ENCODE peak calls at places on chromosomes 12 and 14, in nine cellular contexts. One of them, this sample, is unnamed.

GRCh38 chr14:65860956-65861631 is 448.6 kb downstream of the FUT8 start:
- DNase-seq in transverse colon: no peak
- DNase-seq in NCI-H1092 treated with DMSO at 0.1 percent for 48 hours: no peak
- DNase-seq in activated CD4-positive, alpha-beta T cell treated with anti-CD3 and anti-CD28 coated beads, Interleukin-2, amount 50 U/mL, for 4 hours: no peak
- DNase-seq in activated CD8-positive, alpha-beta memory T cell treated with anti-CD3 and anti-CD28 coated beads for 1 hour: no peak
- DNase-seq in endothelial cell: no peak
- DNase-seq in stimulated activated naive CD8-positive, alpha-beta T cell treated with anti-CD3 and anti-CD28 coated beads, Interleukin-15, Interleukin-2, amounts not matched to agents 100 U/mL and 50 U/mL, for 24 hours: no peak
- DNase-seq in epithelial cell of esophagus: no peak
- DNase-seq in T-helper 2 cell: peak; percentile 10
- DNase-seq in this sample: no peak

GRCh38 chr12:64083285-64084210 is 138.5 kb downstream of the KICS2 start:
- DNase-seq in epithelial cell of esophagus: peak; percentile 65
- DNase-seq in activated CD4-positive, alpha-beta T cell treated with anti-CD3 and anti-CD28 coated beads, Interleukin-2, amount 50 U/mL, for 4 hours: no peak
- DNase-seq in stimulated activated naive CD8-positive, alpha-beta T cell treated with anti-CD3 and anti-CD28 coated beads, Interleukin-15, Interleukin-2, amounts not matched to agents 100 U/mL and 50 U/mL, for 24 hours: no peak
- DNase-seq in transverse colon: peak; percentile 84
- DNase-seq in activated CD8-positive, alpha-beta memory T cell treated with anti-CD3 and anti-CD28 coated beads for 1 hour: no peak
- DNase-seq in endothelial cell: no peak
- DNase-seq in NCI-H1092 treated with DMSO at 0.1 percent for 48 hours: no peak
- DNase-seq in T-helper 2 cell: no peak
- DNase-seq in this sample: peak; percentile 92

GRCh38 chr12:38144601-38145436 is 171.8 kb upstream of the ALG10B start:
- DNase-seq in stimulated activated naive CD8-positive, alpha-beta T cell treated with anti-CD3 and anti-CD28 coated beads, Interleukin-15, Interleukin-2, amounts not matched to agents 100 U/mL and 50 U/mL, for 24 hours: no peak
- DNase-seq in NCI-H1092 treated with DMSO at 0.1 percent for 48 hours: no peak
- DNase-seq in activated CD4-positive, alpha-beta T cell treated with anti-CD3 and anti-CD28 coated beads, Interleukin-2, amount 50 U/mL, for 4 hours: no peak
- DNase-seq in transverse colon: no peak
- DNase-seq in T-helper 2 cell: no peak
- DNase-seq in epithelial cell of esophagus: peak; percentile 73
- DNase-seq in activated CD8-positive, alpha-beta memory T cell treated with anti-CD3 and anti-CD28 coated beads for 1 hour: no peak
- DNase-seq in endothelial cell: no peak
- DNase-seq in this sample: no peak

GRCh38 chr12:121568971-121569808 is 11.6 kb downstream of the KDM2B start:
- DNase-seq in endothelial cell: no peak
- DNase-seq in stimulated activated naive CD8-positive, alpha-beta T cell treated with anti-CD3 and anti-CD28 coated beads, Interleukin-15, Interleukin-2, amounts not matched to agents 100 U/mL and 50 U/mL, for 24 hours: no peak
- DNase-seq in activated CD4-positive, alpha-beta T cell treated with anti-CD3 and anti-CD28 coated beads, Interleukin-2, amount 50 U/mL, for 4 hours: no peak
- DNase-seq in T-helper 2 cell: no peak
- DNase-seq in activated CD8-positive, alpha-beta memory T cell treated with anti-CD3 and anti-CD28 coated beads for 1 hour: no peak
- DNase-seq in NCI-H1092 treated with DMSO at 0.1 percent for 48 hours: no peak
- DNase-seq in transverse colon: peak; percentile 21
- DNase-seq in epithelial cell of esophagus: no peak
- DNase-seq in this sample: no peak

GRCh38 chr14:64823305-64823985 is 56.3 kb downstream of the SPTB start:
- DNase-seq in transverse colon: peak; percentile 78
- DNase-seq in NCI-H1092 treated with DMSO at 0.1 percent for 48 hours: peak; percentile 74
- DNase-seq in T-helper 2 cell: peak; percentile 43
- DNase-seq in stimulated activated naive CD8-positive, alpha-beta T cell treated with anti-CD3 and anti-CD28 coated beads, Interleukin-15, Interleukin-2, amounts not matched to agents 100 U/mL and 50 U/mL, for 24 hours: peak; percentile 77
- DNase-seq in activated CD8-positive, alpha-beta memory T cell treated with anti-CD3 and anti-CD28 coated beads for 1 hour: peak; percentile 46
- DNase-seq in epithelial cell of esophagus: peak; percentile 71
- DNase-seq in endothelial cell: peak; percentile 75
- DNase-seq in activated CD4-positive, alpha-beta T cell treated with anti-CD3 and anti-CD28 coated beads, Interleukin-2, amount 50 U/mL, for 4 hours: peak; percentile 60
- DNase-seq in this sample: peak; percentile 63

GRCh38 chr14:57755018-57755521 is 110.8 kb downstream of the SLC35F4 start:
- DNase-seq in NCI-H1092 treated with DMSO at 0.1 percent for 48 hours: peak; percentile 49
- DNase-seq in T-helper 2 cell: no peak
- DNase-seq in stimulated activated naive CD8-positive, alpha-beta T cell treated with anti-CD3 and anti-CD28 coated beads, Interleukin-15, Interleukin-2, amounts not matched to agents 100 U/mL and 50 U/mL, for 24 hours: no peak
- DNase-seq in activated CD8-positive, alpha-beta memory T cell treated with anti-CD3 and anti-CD28 coated beads for 1 hour: no peak
- DNase-seq in activated CD4-positive, alpha-beta T cell treated with anti-CD3 and anti-CD28 coated beads, Interleukin-2, amount 50 U/mL, for 4 hours: no peak
- DNase-seq in epithelial cell of esophagus: no peak
- DNase-seq in endothelial cell: no peak
- DNase-seq in transverse colon: no peak
- DNase-seq in this sample: no peak

GRCh38 chr12:78473136-78473535 is 391.4 kb upstream of the SYT1 start:
- DNase-seq in activated CD8-positive, alpha-beta memory T cell treated with anti-CD3 and anti-CD28 coated beads for 1 hour: no peak
- DNase-seq in endothelial cell: no peak
- DNase-seq in stimulated activated naive CD8-positive, alpha-beta T cell treated with anti-CD3 and anti-CD28 coated beads, Interleukin-15, Interleukin-2, amounts not matched to agents 100 U/mL and 50 U/mL, for 24 hours: no peak
- DNase-seq in transverse colon: no peak
- DNase-seq in T-helper 2 cell: no peak
- DNase-seq in NCI-H1092 treated with DMSO at 0.1 percent for 48 hours: no peak
- DNase-seq in epithelial cell of esophagus: peak; percentile 51
- DNase-seq in activated CD4-positive, alpha-beta T cell treated with anti-CD3 and anti-CD28 coated beads, Interleukin-2, amount 50 U/mL, for 4 hours: no peak
- DNase-seq in this sample: no peak

GRCh38 chr14:70714055-70714550 is 72.4 kb downstream of the TTC9 start:
- DNase-seq in transverse colon: peak; percentile 14
- DNase-seq in activated CD4-positive, alpha-beta T cell treated with anti-CD3 and anti-CD28 coated beads, Interleukin-2, amount 50 U/mL, for 4 hours: peak; percentile 23
- DNase-seq in NCI-H1092 treated with DMSO at 0.1 percent for 48 hours: peak; percentile 75
- DNase-seq in stimulated activated naive CD8-positive, alpha-beta T cell treated with anti-CD3 and anti-CD28 coated beads, Interleukin-15, Interleukin-2, amounts not matched to agents 100 U/mL and 50 U/mL, for 24 hours: peak; percentile 62
- DNase-seq in T-helper 2 cell: peak; percentile 33
- DNase-seq in activated CD8-positive, alpha-beta memory T cell treated with anti-CD3 and anti-CD28 coated beads for 1 hour: peak; percentile 3
- DNase-seq in endothelial cell: peak; percentile 53
- DNase-seq in epithelial cell of esophagus: peak; percentile 66
- DNase-seq in this sample: peak; percentile 46

GRCh38 chr14:64235652-64236640 is 58.2 kb downstream of the ESR2 start:
- DNase-seq in epithelial cell of esophagus: no peak
- DNase-seq in transverse colon: peak; percentile 63
- DNase-seq in activated CD4-positive, alpha-beta T cell treated with anti-CD3 and anti-CD28 coated beads, Interleukin-2, amount 50 U/mL, for 4 hours: no peak
- DNase-seq in endothelial cell: no peak
- DNase-seq in NCI-H1092 treated with DMSO at 0.1 percent for 48 hours: no peak
- DNase-seq in T-helper 2 cell: no peak
- DNase-seq in activated CD8-positive, alpha-beta memory T cell treated with anti-CD3 and anti-CD28 coated beads for 1 hour: no peak
- DNase-seq in stimulated activated naive CD8-positive, alpha-beta T cell treated with anti-CD3 and anti-CD28 coated beads, Interleukin-15, Interleukin-2, amounts not matched to agents 100 U/mL and 50 U/mL, for 24 hours: peak; percentile 12
- DNase-seq in this sample: no peak

GRCh38 chr12:26135010-26135420 is 10.2 kb upstream of the BHLHE41 start:
- DNase-seq in activated CD8-positive, alpha-beta memory T cell treated with anti-CD3 and anti-CD28 coated beads for 1 hour: no peak
- DNase-seq in transverse colon: peak; percentile 55
- DNase-seq in NCI-H1092 treated with DMSO at 0.1 percent for 48 hours: no peak
- DNase-seq in T-helper 2 cell: no peak
- DNase-seq in stimulated activated naive CD8-positive, alpha-beta T cell treated with anti-CD3 and anti-CD28 coated beads, Interleukin-15, Interleukin-2, amounts not matched to agents 100 U/mL and 50 U/mL, for 24 hours: no peak
- DNase-seq in epithelial cell of esophagus: no peak
- DNase-seq in activated CD4-positive, alpha-beta T cell treated with anti-CD3 and anti-CD28 coated beads, Interleukin-2, amount 50 U/mL, for 4 hours: no peak
- DNase-seq in endothelial cell: no peak
- DNase-seq in this sample: peak; percentile 58

GRCh38 chr14:105067140-105067968 is 2.1 kb upstream of the GPR132 start:
- DNase-seq in activated CD4-positive, alpha-beta T cell treated with anti-CD3 and anti-CD28 coated beads, Interleukin-2, amount 50 U/mL, for 4 hours: peak; percentile 56
- DNase-seq in NCI-H1092 treated with DMSO at 0.1 percent for 48 hours: no peak
- DNase-seq in transverse colon: no peak
- DNase-seq in epithelial cell of esophagus: peak; percentile 57
- DNase-seq in endothelial cell: no peak
- DNase-seq in activated CD8-positive, alpha-beta memory T cell treated with anti-CD3 and anti-CD28 coated beads for 1 hour: no peak
- DNase-seq in stimulated activated naive CD8-positive, alpha-beta T cell treated with anti-CD3 and anti-CD28 coated beads, Interleukin-15, Interleukin-2, amounts not matched to agents 100 U/mL and 50 U/mL, for 24 hours: peak; percentile 74
- DNase-seq in T-helper 2 cell: peak; percentile 53
- DNase-seq in this sample: no peak

GRCh38 chr14:65792208-65792905 is 379.8 kb downstream of the FUT8 start:
- DNase-seq in transverse colon: no peak
- DNase-seq in endothelial cell: no peak
- DNase-seq in activated CD8-positive, alpha-beta memory T cell treated with anti-CD3 and anti-CD28 coated beads for 1 hour: no peak
- DNase-seq in activated CD4-positive, alpha-beta T cell treated with anti-CD3 and anti-CD28 coated beads, Interleukin-2, amount 50 U/mL, for 4 hours: no peak
- DNase-seq in stimulated activated naive CD8-positive, alpha-beta T cell treated with anti-CD3 and anti-CD28 coated beads, Interleukin-15, Interleukin-2, amounts not matched to agents 100 U/mL and 50 U/mL, for 24 hours: no peak
- DNase-seq in T-helper 2 cell: no peak
- DNase-seq in epithelial cell of esophagus: peak; percentile 52
- DNase-seq in NCI-H1092 treated with DMSO at 0.1 percent for 48 hours: no peak
- DNase-seq in this sample: no peak

GRCh38 chr12:131369094-131369845 is 341.6 kb upstream of the SFSWAP start:
- DNase-seq in T-helper 2 cell: no peak
- DNase-seq in transverse colon: no peak
- DNase-seq in endothelial cell: no peak
- DNase-seq in epithelial cell of esophagus: no peak
- DNase-seq in activated CD4-positive, alpha-beta T cell treated with anti-CD3 and anti-CD28 coated beads, Interleukin-2, amount 50 U/mL, for 4 hours: no peak
- DNase-seq in activated CD8-positive, alpha-beta memory T cell treated with anti-CD3 and anti-CD28 coated beads for 1 hour: no peak
- DNase-seq in stimulated activated naive CD8-positive, alpha-beta T cell treated with anti-CD3 and anti-CD28 coated beads, Interleukin-15, Interleukin-2, amounts not matched to agents 100 U/mL and 50 U/mL, for 24 hours: no peak
- DNase-seq in NCI-H1092 treated with DMSO at 0.1 percent for 48 hours: no peak
- DNase-seq in this sample: no peak

GRCh38 chr14:20350280-20350679 is 6.8 kb downstream of the PARP2 start:
- DNase-seq in activated CD4-positive, alpha-beta T cell treated with anti-CD3 and anti-CD28 coated beads, Interleukin-2, amount 50 U/mL, for 4 hours: no peak
- DNase-seq in NCI-H1092 treated with DMSO at 0.1 percent for 48 hours: no peak
- DNase-seq in stimulated activated naive CD8-positive, alpha-beta T cell treated with anti-CD3 and anti-CD28 coated beads, Interleukin-15, Interleukin-2, amounts not matched to agents 100 U/mL and 50 U/mL, for 24 hours: no peak
- DNase-seq in activated CD8-positive, alpha-beta memory T cell treated with anti-CD3 and anti-CD28 coated beads for 1 hour: no peak
- DNase-seq in T-helper 2 cell: no peak
- DNase-seq in endothelial cell: no peak
- DNase-seq in epithelial cell of esophagus: peak; percentile 11
- DNase-seq in transverse colon: no peak
- DNase-seq in this sample: no peak

GRCh38 chr12:74021937-74022336 is 515.7 kb upstream of the ATXN7L3B start:
- DNase-seq in epithelial cell of esophagus: peak; percentile 77
- DNase-seq in stimulated activated naive CD8-positive, alpha-beta T cell treated with anti-CD3 and anti-CD28 coated beads, Interleukin-15, Interleukin-2, amounts not matched to agents 100 U/mL and 50 U/mL, for 24 hours: peak; percentile 28
- DNase-seq in activated CD8-positive, alpha-beta memory T cell treated with anti-CD3 and anti-CD28 coated beads for 1 hour: no peak
- DNase-seq in NCI-H1092 treated with DMSO at 0.1 percent for 48 hours: peak; percentile 23
- DNase-seq in T-helper 2 cell: no peak
- DNase-seq in activated CD4-positive, alpha-beta T cell treated with anti-CD3 and anti-CD28 coated beads, Interleukin-2, amount 50 U/mL, for 4 hours: no peak
- DNase-seq in endothelial cell: peak; percentile 71
- DNase-seq in transverse colon: peak; percentile 9
- DNase-seq in this sample: no peak

GRCh38 chr14:84128025-84128424 is 1401.9 kb upstream of the FLRT2 start:
- DNase-seq in endothelial cell: no peak
- DNase-seq in transverse colon: no peak
- DNase-seq in activated CD8-positive, alpha-beta memory T cell treated with anti-CD3 and anti-CD28 coated beads for 1 hour: no peak
- DNase-seq in stimulated activated naive CD8-positive, alpha-beta T cell treated with anti-CD3 and anti-CD28 coated beads, Interleukin-15, Interleukin-2, amounts not matched to agents 100 U/mL and 50 U/mL, for 24 hours: no peak
- DNase-seq in T-helper 2 cell: no peak
- DNase-seq in epithelial cell of esophagus: no peak
- DNase-seq in activated CD4-positive, alpha-beta T cell treated with anti-CD3 and anti-CD28 coated beads, Interleukin-2, amount 50 U/mL, for 4 hours: no peak
- DNase-seq in NCI-H1092 treated with DMSO at 0.1 percent for 48 hours: no peak
- DNase-seq in this sample: no peak

GRCh38 chr14:96145116-96145864 is 59.3 kb upstream of the BDKRB2 start:
- DNase-seq in epithelial cell of esophagus: no peak
- DNase-seq in activated CD4-positive, alpha-beta T cell treated with anti-CD3 and anti-CD28 coated beads, Interleukin-2, amount 50 U/mL, for 4 hours: no peak
- DNase-seq in transverse colon: no peak
- DNase-seq in T-helper 2 cell: no peak
- DNase-seq in NCI-H1092 treated with DMSO at 0.1 percent for 48 hours: no peak
- DNase-seq in endothelial cell: no peak
- DNase-seq in stimulated activated naive CD8-positive, alpha-beta T cell treated with anti-CD3 and anti-CD28 coated beads, Interleukin-15, Interleukin-2, amounts not matched to agents 100 U/mL and 50 U/mL, for 24 hours: no peak
- DNase-seq in activated CD8-positive, alpha-beta memory T cell treated with anti-CD3 and anti-CD28 coated beads for 1 hour: no peak
- DNase-seq in this sample: no peak

GRCh38 chr12:26127404-26127803 is 2.6 kb upstream of the BHLHE41 start:
- DNase-seq in activated CD8-positive, alpha-beta memory T cell treated with anti-CD3 and anti-CD28 coated beads for 1 hour: no peak
- DNase-seq in transverse colon: no peak
- DNase-seq in endothelial cell: no peak
- DNase-seq in activated CD4-positive, alpha-beta T cell treated with anti-CD3 and anti-CD28 coated beads, Interleukin-2, amount 50 U/mL, for 4 hours: no peak
- DNase-seq in stimulated activated naive CD8-positive, alpha-beta T cell treated with anti-CD3 and anti-CD28 coated beads, Interleukin-15, Interleukin-2, amounts not matched to agents 100 U/mL and 50 U/mL, for 24 hours: no peak
- DNase-seq in T-helper 2 cell: no peak
- DNase-seq in epithelial cell of esophagus: no peak
- DNase-seq in NCI-H1092 treated with DMSO at 0.1 percent for 48 hours: no peak
- DNase-seq in this sample: no peak

GRCh38 chr12:129101404-129101803 is 248.1 kb downstream of the GLT1D1 start:
- DNase-seq in transverse colon: no peak
- DNase-seq in NCI-H1092 treated with DMSO at 0.1 percent for 48 hours: peak; percentile 15
- DNase-seq in endothelial cell: no peak
- DNase-seq in activated CD8-positive, alpha-beta memory T cell treated with anti-CD3 and anti-CD28 coated beads for 1 hour: no peak
- DNase-seq in T-helper 2 cell: no peak
- DNase-seq in epithelial cell of esophagus: no peak
- DNase-seq in activated CD4-positive, alpha-beta T cell treated with anti-CD3 and anti-CD28 coated beads, Interleukin-2, amount 50 U/mL, for 4 hours: no peak
- DNase-seq in stimulated activated naive CD8-positive, alpha-beta T cell treated with anti-CD3 and anti-CD28 coated beads, Interleukin-15, Interleukin-2, amounts not matched to agents 100 U/mL and 50 U/mL, for 24 hours: no peak
- DNase-seq in this sample: no peak

GRCh38 chr12:105939181-105939721 is 199.5 kb downstream of the NUAK1 start:
- DNase-seq in stimulated activated naive CD8-positive, alpha-beta T cell treated with anti-CD3 and anti-CD28 coated beads, Interleukin-15, Interleukin-2, amounts not matched to agents 100 U/mL and 50 U/mL, for 24 hours: no peak
- DNase-seq in transverse colon: no peak
- DNase-seq in activated CD4-positive, alpha-beta T cell treated with anti-CD3 and anti-CD28 coated beads, Interleukin-2, amount 50 U/mL, for 4 hours: no peak
- DNase-seq in activated CD8-positive, alpha-beta memory T cell treated with anti-CD3 and anti-CD28 coated beads for 1 hour: no peak
- DNase-seq in NCI-H1092 treated with DMSO at 0.1 percent for 48 hours: no peak
- DNase-seq in endothelial cell: no peak
- DNase-seq in epithelial cell of esophagus: peak; percentile 79
- DNase-seq in T-helper 2 cell: no peak
- DNase-seq in this sample: no peak

GRCh38 chr14:55440385-55440784 is at the start of gene TBPL2:
- DNase-seq in T-helper 2 cell: no peak
- DNase-seq in transverse colon: no peak
- DNase-seq in endothelial cell: no peak
- DNase-seq in epithelial cell of esophagus: no peak
- DNase-seq in activated CD8-positive, alpha-beta memory T cell treated with anti-CD3 and anti-CD28 coated beads for 1 hour: no peak
- DNase-seq in NCI-H1092 treated with DMSO at 0.1 percent for 48 hours: no peak
- DNase-seq in stimulated activated naive CD8-positive, alpha-beta T cell treated with anti-CD3 and anti-CD28 coated beads, Interleukin-15, Interleukin-2, amounts not matched to agents 100 U/mL and 50 U/mL, for 24 hours: no peak
- DNase-seq in activated CD4-positive, alpha-beta T cell treated with anti-CD3 and anti-CD28 coated beads, Interleukin-2, amount 50 U/mL, for 4 hours: no peak
- DNase-seq in this sample: no peak

GRCh38 chr12:124705545-124706138 is 138.2 kb upstream of the NCOR2 start:
- DNase-seq in activated CD8-positive, alpha-beta memory T cell treated with anti-CD3 and anti-CD28 coated beads for 1 hour: no peak
- DNase-seq in transverse colon: no peak
- DNase-seq in stimulated activated naive CD8-positive, alpha-beta T cell treated with anti-CD3 and anti-CD28 coated beads, Interleukin-15, Interleukin-2, amounts not matched to agents 100 U/mL and 50 U/mL, for 24 hours: no peak
- DNase-seq in endothelial cell: no peak
- DNase-seq in activated CD4-positive, alpha-beta T cell treated with anti-CD3 and anti-CD28 coated beads, Interleukin-2, amount 50 U/mL, for 4 hours: no peak
- DNase-seq in epithelial cell of esophagus: no peak
- DNase-seq in NCI-H1092 treated with DMSO at 0.1 percent for 48 hours: no peak
- DNase-seq in T-helper 2 cell: no peak
- DNase-seq in this sample: no peak

GRCh38 chr12:1918875-1919236 is 404 bp upstream of the CACNA2D4 start:
- DNase-seq in activated CD4-positive, alpha-beta T cell treated with anti-CD3 and anti-CD28 coated beads, Interleukin-2, amount 50 U/mL, for 4 hours: no peak
- DNase-seq in stimulated activated naive CD8-positive, alpha-beta T cell treated with anti-CD3 and anti-CD28 coated beads, Interleukin-15, Interleukin-2, amounts not matched to agents 100 U/mL and 50 U/mL, for 24 hours: no peak
- DNase-seq in transverse colon: no peak
- DNase-seq in epithelial cell of esophagus: no peak
- DNase-seq in T-helper 2 cell: no peak
- DNase-seq in NCI-H1092 treated with DMSO at 0.1 percent for 48 hours: no peak
- DNase-seq in endothelial cell: no peak
- DNase-seq in activated CD8-positive, alpha-beta memory T cell treated with anti-CD3 and anti-CD28 coated beads for 1 hour: no peak
- DNase-seq in this sample: no peak

GRCh38 chr14:97010491-97011160 is 213.4 kb downstream of the VRK1 start:
- DNase-seq in activated CD4-positive, alpha-beta T cell treated with anti-CD3 and anti-CD28 coated beads, Interleukin-2, amount 50 U/mL, for 4 hours: no peak
- DNase-seq in endothelial cell: no peak
- DNase-seq in transverse colon: no peak
- DNase-seq in stimulated activated naive CD8-positive, alpha-beta T cell treated with anti-CD3 and anti-CD28 coated beads, Interleukin-15, Interleukin-2, amounts not matched to agents 100 U/mL and 50 U/mL, for 24 hours: no peak
- DNase-seq in NCI-H1092 treated with DMSO at 0.1 percent for 48 hours: no peak
- DNase-seq in activated CD8-positive, alpha-beta memory T cell treated with anti-CD3 and anti-CD28 coated beads for 1 hour: no peak
- DNase-seq in T-helper 2 cell: no peak
- DNase-seq in epithelial cell of esophagus: no peak
- DNase-seq in this sample: no peak

GRCh38 chr12:99444859-99445316 is 202.7 kb upstream of the GARIN6 start:
- DNase-seq in activated CD8-positive, alpha-beta memory T cell treated with anti-CD3 and anti-CD28 coated beads for 1 hour: no peak
- DNase-seq in transverse colon: no peak
- DNase-seq in stimulated activated naive CD8-positive, alpha-beta T cell treated with anti-CD3 and anti-CD28 coated beads, Interleukin-15, Interleukin-2, amounts not matched to agents 100 U/mL and 50 U/mL, for 24 hours: no peak
- DNase-seq in endothelial cell: no peak
- DNase-seq in T-helper 2 cell: no peak
- DNase-seq in activated CD4-positive, alpha-beta T cell treated with anti-CD3 and anti-CD28 coated beads, Interleukin-2, amount 50 U/mL, for 4 hours: no peak
- DNase-seq in NCI-H1092 treated with DMSO at 0.1 percent for 48 hours: no peak
- DNase-seq in epithelial cell of esophagus: no peak
- DNase-seq in this sample: no peak

This sample was measured in prostate gland.